ENCODE peak calls at places on chromosomes 5 and 9, in five cellular contexts. T is HT1080; Y is activated naive CD4-positive, alpha-beta T cell treated with Interleukin-2 at 50 U/mL for 16 hours; R is A549; B is stimulated activated CD8-positive, alpha-beta memory T cell treated with anti-CD3 and anti-CD28 coated beads, Interleukin-15, amount 100 ng/mL, for 1 hour. A is an unnamed sample.
A peak's percentile ranks its signal among the peaks of the same experiment; 100 is the strongest.

GRCh38 chr9:136174779-136175744 is 29.9 kb downstream of the LHX3 start:
- DNase-seq in R (no peak), Y (no peak), T (no peak), B (no peak), A (no peak)

GRCh38 chr5:149576021-149576420 is 5.3 kb upstream of the ARHGEF37 start:
- DNase-seq in R (no peak), Y (no peak), T (no peak), B (no peak), A (no peak)

GRCh38 chr9:95336281-95336680 is 18.8 kb upstream of the FANCC start:
- DNase-seq in R (peak; percentile 49), Y (peak; percentile 19), T (no peak), B (no peak), A (peak; percentile 58)

GRCh38 chr9:13721481-13722235 is 442.2 kb upstream of the MPDZ start:
- DNase-seq in B (no peak), R (no peak), Y (no peak), T (peak; percentile 28), A (no peak)

GRCh38 chr5:149938272-149938671 is 6.3 kb downstream of the PDE6A start:
- DNase-seq in Y (no peak), R (peak; percentile 91), B (no peak), T (peak; percentile 91), A (no peak)

GRCh38 chr5:104540448-104540847 is 977.9 kb upstream of the NUDT12 start:
- DNase-seq in T (peak; percentile 62), R (no peak), B (no peak), Y (no peak), A (no peak)

GRCh38 chr9:16022228-16022627 is 469.4 kb downstream of the CCDC171 start:
- DNase-seq in B (no peak), Y (no peak), T (no peak), R (no peak), A (no peak)

GRCh38 chr9:70491798-70492736 is 77.6 kb upstream of the KLF9 start:
- DNase-seq in R (no peak), Y (no peak), B (no peak), T (no peak), A (no peak)

GRCh38 chr9:37157978-37158377 is 37.6 kb downstream of the ZCCHC7 start:
- DNase-seq in R (no peak), B (no peak), Y (no peak), T (no peak), A (no peak)

GRCh38 chr9:69874301-69875060 is 53.9 kb downstream of the CFAP95 start:
- DNase-seq in B (no peak), R (no peak), Y (no peak), T (peak; percentile 8), A (no peak)

GRCh38 chr5:168746893-168747640 is 167.9 kb upstream of the PANK3 start:
- DNase-seq in R (peak; percentile 16), T (no peak), Y (no peak), B (no peak), A (no peak)

GRCh38 chr9:109910616-109911568 is 130.9 kb downstream of the PALM2AKAP2 start:
- DNase-seq in Y (no peak), R (peak; percentile 64), T (peak; percentile 75), B (no peak), A (no peak)

GRCh38 chr5:142453801-142454381 is 129.1 kb upstream of the SPRY4 start:
- DNase-seq in R (no peak), T (no peak), Y (no peak), B (no peak), A (no peak)

GRCh38 chr9:33517373-33517772 is 6.7 kb upstream of the ANKRD18B start:
- DNase-seq in Y (no peak), T (peak; percentile 75), R (peak; percentile 65), B (no peak), A (peak; percentile 68)

GRCh38 chr9:128911529-128912035 is 9.2 kb upstream of the PHYHD1 start:
- DNase-seq in R (peak; percentile 65), Y (no peak), B (no peak), T (peak; percentile 95), A (no peak)

GRCh38 chr5:96997265-96997859 is 61.5 kb downstream of the LNPEP start:
- DNase-seq in T (peak; percentile 13), B (no peak), Y (no peak), R (peak; percentile 64), A (peak; percentile 81)

GRCh38 chr5:151903243-151903653 is 21.4 kb downstream of the GLRA1 start:
- DNase-seq in B (no peak), T (no peak), R (no peak), Y (no peak), A (no peak)

GRCh38 chr9:19999491-20000057 is 210.7 kb upstream of the SLC24A2 start:
- DNase-seq in T (peak; percentile 99), R (no peak), Y (peak; percentile 66), B (no peak), A (peak; percentile 97)

GRCh38 chr9:14730367-14730958 is 7.9 kb upstream of the CER1 start:
- DNase-seq in Y (no peak), B (no peak), T (no peak), R (no peak), A (no peak)

GRCh38 chr9:79287152-79287766 is 284.5 kb upstream of the TLE4 start:
- DNase-seq in Y (no peak), B (no peak), T (no peak), R (no peak), A (no peak)

GRCh38 chr9:133371261-133371711 is 4.6 kb downstream of the SURF4 start:
- DNase-seq in B (peak; percentile 35), T (no peak), R (no peak), Y (peak; percentile 84), A (no peak)

GRCh38 chr9:84711398-84711777 is 41.9 kb downstream of the NTRK2 start:
- DNase-seq in R (no peak), T (no peak), Y (no peak), B (no peak), A (no peak)

GRCh38 chr9:82600536-82601271 is 462.2 kb downstream of the RASEF start:
- DNase-seq in Y (no peak), T (no peak), B (no peak), R (no peak), A (no peak)

GRCh38 chr5:115558388-115558956 is 13.9 kb upstream of the FEM1C start:
- DNase-seq in Y (no peak), B (no peak), T (no peak), R (no peak), A (no peak)

GRCh38 chr5:58066557-58066956 is 393.3 kb downstream of the PLK2 start:
- DNase-seq in R (no peak), Y (no peak), B (no peak), T (no peak), A (no peak)

GRCh38 chr5:64742821-64743220 is 25.7 kb downstream of the SREK1IP1 start:
- DNase-seq in Y (no peak), R (no peak), B (no peak), T (no peak), A (no peak)

GRCh38 chr5:138654281-138654867 is 79.2 kb upstream of the HSPA9 start:
- DNase-seq in Y (peak; percentile 78), R (no peak), T (peak; percentile 98), B (peak; percentile 23), A (no peak)

GRCh38 chr5:136364307-136364706 is 1.0 kb downstream of the TRPC7 start:
- DNase-seq in R (peak; percentile 7), T (no peak), B (no peak), Y (no peak), A (peak; percentile 9)

GRCh38 chr5:181035991-181036815 is 3.9 kb upstream of the BTNL9 start:
- DNase-seq in R (no peak), B (no peak), Y (no peak), T (peak; percentile 20), A (no peak)

GRCh38 chr9:10701906-10702305 is 89.1 kb upstream of the PTPRD start:
- DNase-seq in B (no peak), R (no peak), T (no peak), Y (no peak), A (no peak)